ENCODE peak calls at places on chromosomes 12 and 14, in five cellular contexts. J is foreskin fibroblast, V is heart right ventricle, F is astrocyte, E is neural crest cell. O is an unnamed sample.

GRCh38 chr12:80869264-80869663 is 68.5 kb downstream of the LIN7A start:
- DNase-seq in E (no peak), F (no peak), J (no peak), V (no peak), O (no peak)

GRCh38 chr12:102298022-102298421 is 100.4 kb upstream of the PMCH start:
- DNase-seq in E (no peak), F (peak), V (no peak), J (no peak), O (no peak)

GRCh38 chr12:46386877-46387629 is 14.5 kb upstream of the SLC38A2 start:
- DNase-seq in E (no peak), F (peak), J (peak), V (peak), O (no peak)

GRCh38 chr12:92216092-92216491 is 70.4 kb upstream of the BTG1 start:
- DNase-seq in J (no peak), V (no peak), E (no peak), F (no peak), O (no peak)

GRCh38 chr14:90290612-90291011 is 34.3 kb downstream of the PSMC1 start:
- DNase-seq in F (no peak), J (no peak), E (no peak), V (no peak), O (no peak)

GRCh38 chr12:55619352-55620138 is 17.1 kb upstream of the OR10P1 start:
- DNase-seq in E (peak), F (peak), V (no peak), J (peak), O (no peak)

GRCh38 chr12:32568241-32568640 is 110.9 kb upstream of the DNM1L start:
- DNase-seq in F (peak), E (no peak), V (no peak), J (peak), O (no peak)

GRCh38 chr12:81976661-81977060 is 217.5 kb upstream of the PPFIA2 start:
- DNase-seq in F (peak), E (no peak), V (no peak), J (no peak), O (no peak)

GRCh38 chr12:12810507-12811143 is 2.5 kb upstream of the DDX47 start:
- DNase-seq in F (no peak), E (no peak), V (no peak), J (no peak), O (no peak)

GRCh38 chr12:100987552-100988277 is 193.1 kb downstream of the ANO4 start:
- DNase-seq in V (no peak), J (peak), F (peak), E (peak), O (no peak)

GRCh38 chr12:21881950-21882349 is 59.3 kb downstream of the ABCC9 start:
- DNase-seq in F (no peak), E (no peak), J (no peak), V (peak), O (no peak)

GRCh38 chr14:34266344-34266743 is 195.7 kb downstream of the SPTSSA start:
- DNase-seq in F (no peak), E (no peak), V (no peak), J (no peak), O (no peak)

GRCh38 chr12:19613051-19613535 is 173.8 kb downstream of the AEBP2 start:
- DNase-seq in V (no peak), E (no peak), J (no peak), F (no peak), O (no peak)

GRCh38 chr12:82687020-82687951 is 580 bp downstream of the TMTC2 start:
- DNase-seq in V (peak), J (peak), E (peak), F (peak), O (no peak)

GRCh38 chr14:68426661-68427549 is 366.0 kb downstream of the ZFP36L1 start:
- DNase-seq in V (no peak), J (no peak), F (no peak), E (no peak), O (no peak)

GRCh38 chr12:27493260-27493935 is 30.6 kb upstream of the PPFIBP1 start:
- DNase-seq in F (no peak), J (no peak), E (no peak), V (no peak), O (no peak)

GRCh38 chr14:100268591-100269207 is 29.8 kb downstream of the YY1 start:
- DNase-seq in J (no peak), E (no peak), V (no peak), F (no peak), O (no peak)

GRCh38 chr14:101457936-101458535 is 103.3 kb upstream of the DIO3 start:
- DNase-seq in V (no peak), F (no peak), J (no peak), E (no peak), O (no peak)

GRCh38 chr14:71466942-71467341 is 465.3 kb upstream of the RGS6 start:
- DNase-seq in J (no peak), V (no peak), F (no peak), E (no peak), O (no peak)

GRCh38 chr14:94356379-94357056 is 31.9 kb downstream of the SERPINA1 start:
- DNase-seq in E (no peak), F (no peak), J (no peak), V (no peak), O (no peak)

GRCh38 chr12:119804011-119804641 is 73.0 kb downstream of the CIT start:
- DNase-seq in V (peak), E (peak), F (peak), J (peak), O (peak)

GRCh38 chr12:12764824-12765223 is 20.6 kb upstream of the APOLD1 start:
- DNase-seq in E (no peak), F (no peak), V (no peak), J (no peak), O (no peak)

GRCh38 chr12:85680881-85681280 is 155.3 kb downstream of the RASSF9 start:
- DNase-seq in V (no peak), J (no peak), F (no peak), E (no peak), O (no peak)

GRCh38 chr14:98501335-98501734 is 770.7 kb downstream of the BCL11B start:
- DNase-seq in J (no peak), F (no peak), V (no peak), E (no peak), O (no peak)

GRCh38 chr12:19003987-19004619 is 125.4 kb upstream of the PLEKHA5 start:
- DNase-seq in J (no peak), E (no peak), V (no peak), F (no peak), O (no peak)

GRCh38 chr14:96824283-96824682 is 27.1 kb downstream of the VRK1 start:
- DNase-seq in V (no peak), E (no peak), F (peak), J (peak), O (no peak)

GRCh38 chr12:68627673-68628319 is 17.1 kb downstream of the RAP1B start:
- DNase-seq in E (no peak), V (no peak), J (no peak), F (no peak), O (no peak)

GRCh38 chr12:75488553-75488952 is 8.0 kb downstream of the GLIPR1 start:
- DNase-seq in V (no peak), E (no peak), F (peak), J (peak), O (no peak)

GRCh38 chr12:58359084-58359483 is 417.7 kb downstream of the ATP23 start:
- DNase-seq in E (no peak), J (peak), V (no peak), F (no peak), O (peak)

GRCh38 chr14:24179961-24180726 is 8.3 kb downstream of the REC8 start:
- DNase-seq in F (peak), E (no peak), J (peak), V (no peak), O (no peak)

GRCh38 chr12:53219116-53219955 is 12.3 kb upstream of the ITGB7 start:
- DNase-seq in E (no peak), F (peak), V (peak), J (no peak), O (no peak)

GRCh38 chr14:67721851-67722250 is 20.2 kb downstream of the RDH12 start:
- DNase-seq in E (no peak), F (no peak), J (no peak), V (no peak), O (no peak)

DNA sequence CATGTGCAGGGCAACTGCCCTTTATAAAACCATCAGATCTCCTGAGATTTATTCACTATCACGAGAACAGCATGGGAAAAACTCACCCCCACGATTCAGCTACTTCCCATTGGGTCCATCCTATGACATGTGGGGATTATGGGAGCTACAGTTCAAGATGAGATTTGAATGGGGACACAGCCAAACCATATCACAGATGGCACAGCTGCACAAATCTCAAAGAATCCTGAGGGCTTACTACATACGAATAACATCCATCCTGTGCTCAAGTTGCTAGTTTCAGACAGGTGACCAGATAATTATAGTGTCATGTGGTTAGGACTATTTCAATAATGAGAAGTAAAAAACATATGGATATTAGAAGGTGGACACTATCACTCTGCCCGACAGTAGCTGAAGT is 211.2 kb downstream of the NUAK1 start:
- DNase-seq in V (no peak), J (no peak), E (no peak), F (no peak), O (no peak)
- TF ChIP-seq CTCF in V (no peak), J (no peak), E (no peak), F (no peak), O (no peak)

DNA sequence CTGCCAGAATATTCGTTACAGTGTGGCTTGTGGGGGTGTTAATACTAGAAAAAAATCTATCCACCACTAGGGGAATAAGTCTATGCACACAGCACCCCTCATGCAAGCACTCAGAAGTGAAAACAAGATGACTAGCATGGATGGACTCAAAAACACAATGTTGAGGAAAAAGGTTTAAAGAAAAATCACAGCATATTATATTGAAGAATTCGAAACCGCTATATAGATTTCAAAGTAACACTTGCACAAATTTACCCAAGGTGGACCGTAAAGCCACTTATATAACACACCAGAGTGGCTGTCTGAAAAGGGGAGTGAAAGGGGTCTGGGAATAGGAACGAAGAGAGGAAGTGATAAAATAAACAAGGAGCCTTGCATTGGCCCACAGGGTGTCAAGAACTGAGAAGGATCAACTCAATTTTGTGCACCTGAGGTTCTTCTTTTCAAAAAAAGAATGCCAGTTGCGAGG is 540 bp downstream of the ABCD4 start:
- DNase-seq in V (no peak), F (peak), J (peak), E (no peak), O (no peak)
- TF ChIP-seq CTCF in V (peak), F (peak), J (peak), E (peak), O (peak)

DNA sequence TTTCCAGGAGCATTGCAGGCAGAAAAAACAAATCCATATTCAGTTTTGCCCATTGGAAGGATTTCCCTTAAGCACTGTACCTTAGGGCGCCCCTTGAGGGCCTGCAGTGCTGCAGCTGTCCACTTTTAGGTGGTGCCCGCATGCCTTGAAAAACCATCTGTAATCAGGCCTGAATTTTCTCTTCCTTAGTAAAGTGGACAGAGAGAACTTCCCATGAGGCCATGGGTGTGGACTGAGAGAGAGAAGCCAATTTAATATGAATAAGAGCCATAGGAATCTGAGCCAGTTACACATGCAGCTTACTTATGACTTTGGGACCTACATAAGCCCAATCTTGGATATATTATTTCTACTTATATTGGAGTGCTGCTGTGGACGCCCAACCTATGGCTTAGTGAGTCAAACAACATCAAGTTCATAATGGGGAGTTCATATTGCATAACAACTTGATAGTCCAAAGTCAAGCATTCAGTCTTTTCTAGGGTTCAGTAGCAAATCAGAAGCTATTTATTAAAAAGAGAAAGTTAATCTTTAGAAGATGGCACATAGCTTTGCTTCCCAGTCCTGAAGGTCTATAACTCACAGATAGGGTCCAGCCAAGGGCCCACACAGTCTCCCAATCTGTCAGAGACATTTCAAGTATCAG is 11.1 kb upstream of the ETV6 start:
- DNase-seq in F (no peak), V (no peak), E (no peak), J (no peak), O (no peak)
- TF ChIP-seq CTCF in F (no peak), V (no peak), E (no peak), J (no peak), O (no peak)

DNA sequence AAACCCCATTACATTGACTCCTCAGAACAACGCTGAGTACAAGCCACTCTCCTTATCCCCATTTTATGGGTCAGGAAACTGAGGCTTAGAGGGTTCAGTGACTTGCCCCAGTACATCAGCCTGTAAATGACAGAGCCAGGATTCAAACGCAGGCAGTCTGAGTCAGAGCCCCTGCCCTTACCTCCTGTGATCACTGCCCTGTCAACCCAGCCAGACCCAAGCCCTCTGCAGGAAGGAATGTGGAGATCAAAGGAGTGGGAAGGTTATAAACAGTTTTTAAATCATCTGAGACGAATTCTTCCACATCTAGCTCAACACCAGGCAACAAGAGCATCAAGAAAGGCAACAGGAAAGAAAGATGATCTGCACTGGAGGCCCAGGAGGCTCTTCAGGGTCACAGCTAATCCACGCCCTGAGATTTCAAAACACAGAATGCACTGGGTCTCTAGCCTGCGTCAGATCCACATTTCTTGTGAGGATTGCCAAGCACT is 38.5 kb downstream of the SPTB start:
- DNase-seq in E (no peak), F (peak), V (no peak), J (peak), O (no peak)
- TF ChIP-seq CTCF in E (peak), F (peak), V (peak), J (peak), O (peak)

DNA sequence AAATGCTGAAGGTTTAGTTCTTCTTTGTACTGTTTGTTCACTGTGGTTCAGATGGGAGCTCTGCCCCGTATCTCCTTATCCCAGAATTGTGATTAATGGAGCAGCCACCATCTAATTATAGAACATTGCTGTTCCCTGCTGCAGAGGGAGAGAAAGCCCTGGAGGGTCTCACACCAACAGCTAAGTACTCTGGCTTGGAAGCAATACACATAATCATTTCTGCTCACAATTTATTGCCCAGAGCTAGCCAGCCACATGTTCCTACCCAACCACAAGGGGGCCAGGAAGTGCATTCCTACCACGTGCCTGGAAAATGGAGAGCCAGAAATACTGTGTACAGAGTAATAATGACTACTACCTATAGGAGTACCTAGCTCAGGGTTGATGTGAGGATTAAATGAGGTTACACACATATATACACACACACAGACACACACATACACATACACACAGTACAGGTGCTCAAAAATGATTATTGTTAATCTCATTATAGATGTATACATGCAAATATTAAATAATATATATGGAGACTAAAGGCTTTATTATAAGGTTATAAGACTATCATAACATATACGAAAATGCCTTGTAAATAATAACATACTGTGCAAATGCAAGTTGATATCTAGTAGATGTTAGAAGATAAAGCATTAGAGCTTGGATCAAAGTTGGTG is 22.3 kb downstream of the MSRB3 start:
- DNase-seq in E (no peak), J (peak), F (no peak), V (no peak), O (no peak)
- TF ChIP-seq CTCF in E (peak), J (peak), F (peak), V (peak), O (peak)

GRCh38 chr12:3035815-3036702 is 41.1 kb upstream of the TSPAN9 start:
- DNase-seq in J (no peak), V (no peak), F (no peak), E (no peak), O (no peak)
- TF ChIP-seq CTCF in J (peak), V (peak), F (peak), E (peak), O (peak)

GRCh38 chr12:25082628-25083027 is 112.3 kb downstream of the DNAI7 start:
- DNase-seq in J (no peak), V (no peak), F (no peak), E (no peak), O (no peak)

GRCh38 chr12:25089738-25090137 is 105.2 kb downstream of the DNAI7 start:
- DNase-seq in F (peak), J (no peak), E (no peak), V (no peak), O (no peak)

GRCh38 chr12:25087596-25087995 is 107.4 kb downstream of the DNAI7 start:
- DNase-seq in V (no peak), E (no peak), J (no peak), F (no peak), O (no peak)

GRCh38 chr12:25083211-25083610 is 111.7 kb downstream of the DNAI7 start:
- DNase-seq in J (no peak), V (no peak), F (no peak), E (no peak), O (no peak)

DNA sequence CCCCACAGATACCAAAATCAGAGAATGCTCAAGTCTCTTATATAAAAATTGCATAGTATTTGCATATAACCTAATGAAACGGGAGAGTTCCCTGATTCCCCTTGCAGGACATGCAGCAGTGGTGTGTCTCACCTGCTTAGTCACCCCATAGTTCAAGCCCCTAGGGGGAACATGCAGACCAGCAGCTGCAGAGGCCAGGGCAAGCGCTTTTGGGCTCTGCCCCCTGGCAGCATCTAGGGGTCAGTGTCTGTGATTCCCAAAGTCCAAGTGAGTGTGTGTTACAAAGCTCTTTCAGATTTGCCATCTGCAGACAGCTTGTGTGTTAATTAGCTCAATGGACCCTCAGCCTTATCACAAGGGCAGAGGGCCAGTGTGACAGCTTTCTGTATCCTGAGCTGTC is 110.1 kb downstream of the DNAI7 start:
- DNase-seq in E (no peak), V (no peak), J (no peak), F (no peak), O (no peak)
- TF ChIP-seq CTCF in E (no peak), V (no peak), J (no peak), F (no peak), O (no peak)

DNA sequence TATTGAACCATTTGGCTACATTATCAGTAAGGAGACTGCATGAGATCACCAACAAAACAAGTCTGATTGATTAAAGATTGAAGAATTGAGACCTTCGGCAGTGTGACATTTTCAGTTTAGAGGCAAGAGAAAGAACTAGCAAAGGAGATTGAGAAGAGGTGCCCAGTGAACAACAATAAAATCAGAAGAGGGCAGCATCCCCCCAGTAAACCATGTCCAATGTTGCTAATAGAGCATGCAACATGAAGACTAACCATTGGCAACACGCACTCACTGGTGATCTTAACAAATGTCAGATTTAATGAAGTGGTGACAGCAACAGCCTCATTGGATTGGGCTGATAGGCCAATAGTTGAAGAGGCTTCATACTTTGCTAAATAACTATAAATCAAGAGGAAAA is 20.7 kb upstream of the TAS2R14 start:
- DNase-seq in F (no peak), E (no peak), V (no peak), J (no peak), O (no peak)
- TF ChIP-seq CTCF in F (no peak), E (no peak), V (peak), J (no peak), O (no peak)

GRCh38 chr12:120844768-120845449 is 59.2 kb downstream of the SPPL3 start:
- DNase-seq in V (no peak), J (no peak), E (no peak), F (no peak), O (no peak)
- TF ChIP-seq CTCF in V (no peak), J (no peak), E (no peak), F (no peak), O (no peak)

O was measured in osteocyte.